ENCODE peak calls at places on chromosomes 13 and 19, in seven cellular contexts. D is esophagus squamous epithelium, Y is aorta, A is lower lobe of right lung, E is mammary epithelial cell, K is psoas muscle, X is adrenal gland. B is an unnamed sample.

GRCh38 chr13:33285420-33286124 is at the start of gene STARD13:
- DNase-seq in D (peak; percentile 20), Y (peak; percentile 95), A (peak; percentile 90), E (peak; percentile 96), K (peak; percentile 91), X (peak; percentile 96), B (peak; percentile 91)

GRCh38 chr19:7460562-7460966 is 28.3 kb downstream of the PEX11G start:
- DNase-seq in D (no peak), Y (no peak), A (no peak), E (no peak), K (no peak), X (no peak), B (no peak)

GRCh38 chr19:48344892-48345291 is 18.8 kb downstream of the TMEM143 start:
- DNase-seq in D (no peak), Y (no peak), A (no peak), E (no peak), K (no peak), X (no peak), B (no peak)

GRCh38 chr13:71417205-71417604 is 449.8 kb downstream of the DACH1 start:
- DNase-seq in D (no peak), Y (no peak), A (no peak), E (no peak), K (no peak), X (no peak), B (no peak)

GRCh38 chr19:7862413-7862951 is 11.7 kb downstream of the PRR36 start:
- DNase-seq in D (no peak), Y (no peak), A (peak; percentile 80), E (no peak), K (peak; percentile 61), X (peak; percentile 89), B (no peak)

GRCh38 chr19:50821248-50821612 is 2.4 kb downstream of the KLK1 start:
- DNase-seq in D (no peak), Y (no peak), A (no peak), E (no peak), K (no peak), X (no peak), B (no peak)

GRCh38 chr19:31214997-31215396 is 134.2 kb downstream of the TSHZ3 start:
- DNase-seq in D (no peak), Y (no peak), A (no peak), E (peak; percentile 36), K (no peak), X (no peak), B (no peak)

GRCh38 chr19:1159864-1160595 is 14.0 kb downstream of the SBNO2 start:
- DNase-seq in D (no peak), Y (no peak), A (no peak), E (no peak), K (no peak), X (no peak), B (no peak)

GRCh38 chr13:99214691-99215090 is 14.0 kb downstream of the UBAC2 start:
- DNase-seq in D (no peak), Y (no peak), A (no peak), E (no peak), K (no peak), X (no peak), B (no peak)

GRCh38 chr13:110380359-110381028 is 73.4 kb downstream of the COL4A2 start:
- DNase-seq in D (no peak), Y (peak; percentile 34), A (no peak), E (no peak), K (no peak), X (no peak), B (no peak)

GRCh38 chr19:49749055-49749716 is 13.9 kb downstream of the TSKS start:
- DNase-seq in D (no peak), Y (no peak), A (no peak), E (no peak), K (no peak), X (no peak), B (no peak)

GRCh38 chr13:27170521-27171243 is 929 bp downstream of the USP12 start:
- DNase-seq in D (no peak), Y (peak; percentile 84), A (peak; percentile 63), E (no peak), K (peak; percentile 50), X (peak; percentile 31), B (no peak)

GRCh38 chr13:40059540-40060232 is 404.2 kb downstream of the COG6 start:
- DNase-seq in D (no peak), Y (no peak), A (no peak), E (peak; percentile 91), K (no peak), X (no peak), B (no peak)

GRCh38 chr19:54462072-54462712 is 1.4 kb downstream of the LENG9 start:
- DNase-seq in D (no peak), Y (no peak), A (peak; percentile 51), E (no peak), K (peak; percentile 14), X (peak; percentile 37), B (no peak)

GRCh38 chr13:28181413-28181812 is 43.1 kb downstream of the PAN3 start:
- DNase-seq in D (no peak), Y (no peak), A (no peak), E (peak; percentile 90), K (no peak), X (no peak), B (no peak)

GRCh38 chr13:49935171-49936084 is 712 bp downstream of the SPRYD7 start:
- DNase-seq in D (peak; percentile 35), Y (peak; percentile 82), A (peak; percentile 70), E (peak; percentile 79), K (peak; percentile 57), X (peak; percentile 52), B (peak; percentile 63)

GRCh38 chr19:5680083-5680436 is 256 bp downstream of the MICOS13 start:
- DNase-seq in D (no peak), Y (no peak), A (peak; percentile 68), E (no peak), K (no peak), X (peak; percentile 55), B (no peak)

DNA sequence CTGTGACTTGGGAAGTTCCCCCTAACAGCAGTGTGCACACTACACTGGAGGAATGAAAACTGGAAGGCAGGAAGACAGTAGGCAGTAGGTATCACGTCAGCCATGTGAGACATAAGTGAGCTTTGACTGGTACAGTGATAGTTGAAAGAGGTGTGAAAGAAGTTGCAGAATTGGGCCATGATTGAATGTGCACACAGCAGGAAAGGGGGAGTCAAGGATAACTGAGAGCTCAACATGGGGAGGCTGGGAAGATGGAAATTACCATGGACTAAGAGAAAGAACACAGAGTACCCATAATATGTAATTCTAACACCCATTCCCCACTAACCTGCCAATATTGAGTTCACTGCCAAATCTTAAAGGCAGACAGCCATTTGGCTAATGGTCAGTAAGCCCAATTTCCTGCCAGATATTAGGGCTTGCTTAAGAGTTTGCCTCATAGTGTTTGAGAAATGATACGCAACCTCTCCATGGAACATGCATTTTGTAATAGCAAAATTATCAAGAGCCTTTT is 321.7 kb downstream of the DCT start:
- DNase-seq in D (no peak), Y (no peak), A (no peak), E (no peak), K (no peak), X (peak; percentile 16), B (no peak)
- H3K27ac ChIP-seq in D (no peak overlapping the region), Y (no peak overlapping the region), A (no peak overlapping the region), E (no peak overlapping the region), K (no peak overlapping the region), X (no peak overlapping the region), B (no peak overlapping the region)

DNA sequence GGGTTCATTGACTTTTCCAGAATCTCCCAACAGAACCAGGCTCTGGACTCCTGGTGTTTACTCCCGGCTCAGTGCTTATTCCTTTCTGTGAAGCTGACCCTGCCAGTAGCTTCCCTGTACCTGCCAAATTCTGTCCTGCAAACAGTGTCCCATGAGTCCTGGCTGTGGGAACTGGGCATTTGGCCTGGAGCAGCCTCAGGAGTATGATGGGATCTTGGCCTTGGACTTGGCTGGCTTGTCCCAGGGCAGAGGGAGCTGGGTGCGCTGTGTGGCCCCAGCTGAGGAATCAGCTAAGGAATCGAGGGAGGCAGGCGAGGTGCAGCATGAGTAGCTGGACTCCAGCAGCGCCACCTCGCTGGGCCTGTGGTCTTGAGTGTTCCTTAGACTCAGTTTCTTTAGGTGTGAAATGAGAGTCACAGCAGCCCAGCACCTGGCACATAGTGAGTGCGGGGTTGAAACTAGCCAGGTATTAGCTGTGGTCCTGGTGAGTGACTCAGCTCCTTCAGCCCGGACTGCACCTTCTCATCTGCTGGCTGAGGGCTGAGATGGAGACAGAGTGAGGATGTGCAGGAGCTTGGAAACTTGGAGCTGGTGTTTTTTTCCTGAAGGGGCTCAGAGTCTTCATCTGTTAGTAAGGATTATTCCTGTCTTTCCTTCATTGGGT is 10.4 kb downstream of the CLASRP start:
- DNase-seq in D (no peak), Y (no peak), A (no peak), E (peak; percentile 83), K (no peak), X (peak; percentile 63), B (peak; percentile 17)
- H3K27ac ChIP-seq in D (peak overlapping the region; percentile 53), Y (no peak overlapping the region), A (no peak overlapping the region), E (peak overlapping the region; percentile 30), K (peak overlapping the region; percentile 71), X (peak overlapping the region; percentile 32), B (peak overlapping the region; percentile 85)

DNA sequence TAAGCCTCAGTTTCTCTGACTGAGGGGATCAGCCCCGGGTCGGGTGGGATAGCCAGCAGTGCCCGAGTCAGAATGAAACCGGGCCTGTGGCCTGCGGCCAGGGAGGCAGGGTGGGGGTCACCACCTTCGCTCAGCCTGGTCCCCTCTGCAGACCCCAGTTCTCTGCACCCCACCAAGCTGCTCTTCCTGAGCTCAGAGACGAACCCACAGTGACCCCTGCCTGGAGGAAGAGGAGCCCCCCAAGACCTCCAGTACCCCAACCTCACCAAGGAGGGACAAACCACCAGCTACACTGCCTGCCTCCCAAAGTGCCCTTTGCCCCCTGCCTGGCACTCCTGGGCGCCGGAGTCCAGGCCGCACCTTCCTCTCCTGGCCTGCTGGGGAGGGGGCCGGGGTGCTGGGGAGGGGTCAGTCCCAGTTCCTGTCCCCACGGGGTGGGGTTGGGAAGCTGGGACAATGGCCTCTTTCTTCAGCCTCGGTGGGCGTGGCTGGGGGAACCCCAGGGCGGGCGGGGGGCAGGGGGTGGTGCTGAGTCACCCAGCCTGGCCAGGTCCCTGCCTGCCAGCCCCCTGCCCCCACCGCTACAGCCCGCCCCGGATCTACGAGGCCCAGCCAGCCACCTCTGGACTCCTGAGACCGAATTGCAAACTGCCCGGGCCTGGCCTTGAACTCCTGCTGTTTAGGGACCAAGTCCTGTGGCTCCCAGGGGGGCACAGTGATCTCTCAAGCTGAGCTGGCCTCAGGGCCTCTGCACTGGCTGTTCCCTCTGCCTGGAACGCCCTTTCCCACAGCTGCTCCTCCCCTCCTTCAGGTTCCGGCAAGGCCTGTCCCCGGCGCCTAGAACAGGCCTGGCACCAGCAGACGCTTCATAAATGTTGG is 14.3 kb downstream of the ZBTB7A start:
- DNase-seq in D (no peak), Y (no peak), A (peak; percentile 68), E (peak; percentile 91), K (peak; percentile 66), X (peak; percentile 93), B (no peak)
- H3K27ac ChIP-seq in D (peak overlapping the region; percentile 89), Y (no peak overlapping the region), A (peak overlapping the region; percentile 60), E (peak overlapping the region; percentile 97), K (peak overlapping the region; percentile 69), X (peak overlapping the region; percentile 79), B (peak overlapping the region; percentile 87)

GRCh38 chr13:89940383-89940782 is 1407.1 kb upstream of the MIR17HG start:
- DNase-seq in D (no peak), Y (no peak), A (no peak), E (no peak), K (no peak), X (no peak), B (no peak)

GRCh38 chr13:89932902-89933301 is 1414.6 kb upstream of the MIR17HG start:
- DNase-seq in D (no peak), Y (no peak), A (no peak), E (no peak), K (no peak), X (no peak), B (no peak)

GRCh38 chr13:89930861-89931260 is 1416.6 kb upstream of the MIR17HG start:
- DNase-seq in D (no peak), Y (no peak), A (no peak), E (no peak), K (no peak), X (no peak), B (no peak)

GRCh38 chr13:89937420-89937819 is 1410.1 kb upstream of the MIR17HG start:
- DNase-seq in D (no peak), Y (no peak), A (no peak), E (no peak), K (no peak), X (no peak), B (no peak)

GRCh38 chr13:89936256-89936655 is 1411.2 kb upstream of the MIR17HG start:
- DNase-seq in D (no peak), Y (no peak), A (no peak), E (peak; percentile 17), K (no peak), X (no peak), B (no peak)
- H3K27ac ChIP-seq in D (no peak overlapping the region), Y (no peak overlapping the region), A (no peak overlapping the region), E (no peak overlapping the region), K (no peak overlapping the region), X (no peak overlapping the region), B (no peak overlapping the region)